ENCODE peak calls at places on chromosomes 1 and 21, in six cellular contexts. B, X, G, R, S and N are unnamed samples.

GRCh38 chr1:246784621-246785535 is 60.7 kb downstream of the SCCPDH start:
- DNase-seq in G (no peak), B (no peak), X (no peak), S (no peak), R (no peak), N (no peak)

GRCh38 chr1:162552684-162553252 is 8.8 kb upstream of the UAP1 start:
- DNase-seq in R (no peak), B (no peak), X (no peak), G (no peak), S (no peak), N (no peak)

GRCh38 chr1:222919478-222919865 is 104.6 kb downstream of the DISP1 start:
- DNase-seq in R (no peak), G (no peak), X (no peak), B (no peak), S (no peak), N (no peak)

GRCh38 chr1:150548632-150549495 is at the start of gene ADAMTSL4:
- DNase-seq in B (no peak), X (no peak), S (peak; percentile 94), G (peak; percentile 46), R (peak; percentile 62), N (no peak)

GRCh38 chr1:57966340-57966739 is 542.5 kb upstream of the DAB1 start:
- DNase-seq in R (no peak), S (no peak), G (no peak), B (no peak), X (no peak), N (no peak)

GRCh38 chr1:36586146-36586545 is 103.4 kb upstream of the CSF3R start:
- DNase-seq in G (no peak), B (no peak), S (no peak), R (no peak), X (no peak), N (no peak)

GRCh38 chr1:42172394-42173133 is 8.0 kb upstream of the GUCA2A start:
- DNase-seq in X (no peak), G (no peak), S (peak; percentile 78), B (peak; percentile 59), R (peak; percentile 64), N (no peak)

GRCh38 chr1:205226868-205227583 is 720 bp upstream of the TMCC2 start:
- DNase-seq in B (no peak), G (no peak), R (no peak), S (no peak), X (no peak), N (no peak)

GRCh38 chr1:33433509-33434362 is 2.8 kb upstream of the PHC2 start:
- DNase-seq in S (peak; percentile 66), B (peak; percentile 54), X (peak; percentile 91), R (no peak), G (peak; percentile 91), N (no peak)

GRCh38 chr1:14742181-14742980 is 143.9 kb downstream of the KAZN start:
- DNase-seq in G (no peak), S (no peak), B (no peak), R (no peak), X (no peak), N (no peak)

GRCh38 chr1:100746542-100746932 is 27.0 kb downstream of the VCAM1 start:
- DNase-seq in X (no peak), G (no peak), R (no peak), B (no peak), S (no peak), N (no peak)

GRCh38 chr1:167905671-167906070 is 8.3 kb downstream of the ADCY10 start:
- DNase-seq in R (no peak), G (peak; percentile 25), B (no peak), S (no peak), X (no peak), N (no peak)

GRCh38 chr1:167909691-167910180 is 4.2 kb downstream of the ADCY10 start:
- DNase-seq in G (no peak), B (no peak), X (no peak), S (no peak), R (no peak), N (no peak)

GRCh38 chr1:167905182-167905581 is 8.8 kb downstream of the ADCY10 start:
- DNase-seq in G (peak; percentile 76), B (no peak), S (no peak), R (no peak), X (no peak), N (no peak)

GRCh38 chr1:167900907-167901306 is 13.0 kb downstream of the ADCY10 start:
- DNase-seq in X (no peak), G (no peak), R (no peak), S (no peak), B (no peak), N (no peak)

GRCh38 chr1:167904641-167905040 is 9.3 kb downstream of the ADCY10 start:
- DNase-seq in R (no peak), S (no peak), B (no peak), X (no peak), G (no peak), N (no peak)
- H3K4me3 ChIP-seq in R (no peak overlapping the region), S (no peak overlapping the region), B (no peak overlapping the region), X (no peak overlapping the region), G (no peak overlapping the region), N (no peak overlapping the region)

GRCh38 chr1:81414417-81415087 is 386.2 kb upstream of the ADGRL2 start:
- DNase-seq in X (no peak), R (peak; percentile 77), S (peak; percentile 84), G (peak; percentile 8), B (peak; percentile 89), N (no peak)

GRCh38 chr1:81409875-81410274 is 390.9 kb upstream of the ADGRL2 start:
- DNase-seq in B (no peak), R (no peak), G (no peak), X (no peak), S (no peak), N (no peak)

GRCh38 chr1:81410919-81411318 is 389.8 kb upstream of the ADGRL2 start:
- DNase-seq in G (no peak), B (no peak), R (no peak), S (no peak), X (no peak), N (no peak)

GRCh38 chr1:81410351-81410750 is 390.4 kb upstream of the ADGRL2 start:
- DNase-seq in X (no peak), S (no peak), R (no peak), B (no peak), G (no peak), N (no peak)

GRCh38 chr1:81412954-81413353 is 387.8 kb upstream of the ADGRL2 start:
- DNase-seq in G (no peak), X (no peak), R (no peak), S (no peak), B (no peak), N (no peak)
- H3K27ac ChIP-seq in G (no peak overlapping the region), X (no peak overlapping the region), R (no peak overlapping the region), S (no peak overlapping the region), B (no peak overlapping the region), N (no peak overlapping the region)

GRCh38 chr1:2080884-2081283 is 30.7 kb downstream of the PRKCZ start:
- DNase-seq in X (no peak), B (no peak), S (no peak), G (no peak), R (no peak), N (no peak)

GRCh38 chr1:2079396-2080085 is 29.3 kb downstream of the PRKCZ start:
- DNase-seq in X (no peak), R (no peak), G (no peak), S (no peak), B (no peak), N (no peak)

GRCh38 chr1:2082064-2082463 is 31.9 kb downstream of the PRKCZ start:
- DNase-seq in X (no peak), S (peak; percentile 73), B (no peak), R (no peak), G (no peak), N (no peak)

GRCh38 chr1:2080140-2080539 is 29.9 kb downstream of the PRKCZ start:
- DNase-seq in R (no peak), S (no peak), G (no peak), B (no peak), X (no peak), N (no peak)

GRCh38 chr1:2081326-2081885 is 31.2 kb downstream of the PRKCZ start:
- DNase-seq in B (no peak), R (no peak), X (no peak), S (no peak), G (no peak), N (no peak)
- H3K4me3 ChIP-seq in B (no peak overlapping the region), R (no peak overlapping the region), X (no peak overlapping the region), S (no peak overlapping the region), G (no peak overlapping the region), N (no peak overlapping the region)

GRCh38 chr21:34340062-34340461 is 23.7 kb upstream of the KCNE2 start:
- DNase-seq in X (no peak), R (no peak), B (no peak), G (no peak), S (no peak), N (no peak)

GRCh38 chr21:34336756-34337391 is 26.9 kb upstream of the KCNE2 start:
- DNase-seq in X (no peak), G (no peak), R (no peak), S (peak; percentile 29), B (no peak), N (no peak)

GRCh38 chr21:34336245-34336644 is 27.6 kb upstream of the KCNE2 start:
- DNase-seq in B (no peak), R (peak; percentile 36), S (no peak), G (no peak), X (no peak), N (no peak)

GRCh38 chr21:34338226-34338625 is 25.6 kb upstream of the KCNE2 start:
- DNase-seq in G (no peak), R (no peak), X (no peak), S (no peak), B (no peak), N (no peak)

DNA sequence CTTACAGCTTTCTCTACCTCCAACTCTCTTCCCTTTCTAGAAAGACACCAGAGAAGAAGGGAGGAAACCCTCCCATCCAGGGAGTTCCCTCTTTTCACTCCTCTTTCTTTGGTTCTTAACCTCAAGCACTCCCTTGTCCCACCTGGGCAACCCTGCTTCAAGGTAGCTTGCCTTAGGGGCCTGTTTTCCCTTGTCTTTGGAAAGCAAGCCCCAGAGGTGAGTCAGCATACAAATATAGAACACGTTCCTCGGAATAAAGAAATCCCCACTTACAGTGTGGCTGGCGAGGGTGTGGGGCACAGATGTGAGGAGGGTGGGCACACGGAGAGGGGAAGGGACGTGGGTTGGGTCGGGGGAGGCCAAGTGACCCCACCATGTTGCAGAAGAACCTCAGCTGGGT is 26.1 kb upstream of the KCNE2 start:
- DNase-seq in B (no peak), R (no peak), X (no peak), G (no peak), S (peak; percentile 22), N (no peak)
- H3K27ac ChIP-seq in B (no peak overlapping the region), R (no peak overlapping the region), X (no peak overlapping the region), G (no peak overlapping the region), S (no peak overlapping the region), N (no peak overlapping the region)